ENCODE peak calls at places on chromosomes 12 and 14, in nine cellular contexts. E is heart right ventricle; T is MCF 10A; Z is stimulated activated naive B cell treated with anti-CD40 and anti-IgM and Interleukin-4, amounts not matched to agents 10 μg/mL and 1 μg/mL and 100 μg/mL, for 72 hours; M is fibroblast of the aortic adventitia; R is AG20443; Q is H4; D is activated CD4-positive, alpha-beta T cell treated with anti-CD3 and anti-CD28 coated beads for 48 hours; N is activated T-helper 9 cell treated with anti-CD3 and anti-CD28 coated beads, Interleukin-2, amount 50 U/mL, for 16 hours. F is an unnamed sample.
A peak's percentile ranks its signal among the peaks of the same experiment; 100 is the strongest.

GRCh38 chr14:68444449-68445168 is 348.3 kb downstream of the ZFP36L1 start:
- DNase-seq in N (no peak), R (peak; percentile 42), E (peak; percentile 43), D (no peak), M (peak; percentile 74), Z (no peak), Q (peak; percentile 90), T (peak; percentile 40), F (no peak)

GRCh38 chr14:38209572-38210159 is 2.0 kb downstream of the SSTR1 start:
- DNase-seq in D (no peak), R (peak; percentile 35), N (no peak), Q (no peak), Z (no peak), T (no peak), M (no peak), E (no peak), F (no peak)

GRCh38 chr12:93886533-93887511 is 209.6 kb downstream of the CRADD start:
- DNase-seq in M (peak; percentile 69), T (no peak), Q (peak; percentile 83), R (peak; percentile 74), N (no peak), D (no peak), Z (no peak), E (no peak), F (no peak)

GRCh38 chr14:97848351-97848980 is 1051.3 kb downstream of the VRK1 start:
- DNase-seq in T (no peak), R (no peak), M (no peak), D (no peak), N (no peak), E (no peak), Z (no peak), Q (no peak), F (no peak)

GRCh38 chr14:93304771-93305170 is 28.1 kb downstream of the BTBD7 start:
- DNase-seq in T (no peak), D (no peak), Q (no peak), M (no peak), E (no peak), R (peak; percentile 65), Z (no peak), N (no peak), F (no peak)

GRCh38 chr12:64265839-64266238 is 43.7 kb upstream of the KICS2 start:
- DNase-seq in D (no peak), E (no peak), T (no peak), N (no peak), R (no peak), Z (no peak), M (no peak), Q (no peak), F (no peak)

GRCh38 chr12:4111010-4111409 is 162.6 kb upstream of the CCND2 start:
- DNase-seq in T (no peak), D (no peak), Q (no peak), E (no peak), N (no peak), M (no peak), R (no peak), Z (no peak), F (no peak)

GRCh38 chr14:24251880-24252288 is 9.5 kb upstream of the TINF2 start:
- DNase-seq in T (no peak), Q (no peak), D (no peak), M (no peak), R (peak; percentile 63), E (no peak), Z (no peak), N (no peak), F (no peak)

GRCh38 chr14:49089078-49089477 is 497.1 kb downstream of the RPS29 start:
- DNase-seq in R (no peak), Z (no peak), N (no peak), M (no peak), D (no peak), Q (no peak), T (no peak), E (no peak), F (no peak)

GRCh38 chr14:81555051-81555450 is 21.4 kb upstream of the SEL1L start:
- DNase-seq in Q (no peak), D (no peak), Z (no peak), R (no peak), E (no peak), N (no peak), M (no peak), T (no peak), F (no peak)

F was measured in NCI-H460.